ENCODE peak calls at places on chromosomes 3 and 15, in seven cellular contexts. N is nephron progenitor cell; Y is AG04450; K is iPS DF 19.7; R is cerebellar cortex; H is mesothelial cell of epicardium; D is activated CD4-positive, alpha-beta T cell treated with anti-CD3 and anti-CD28 coated beads, Interleukin-2, amount 50 U/mL, for 48 hours. U is an unnamed sample.

GRCh38 chr3:169243122-169243521 is 420.4 kb downstream of the MECOM start:
- DNase-seq in N (no peak), Y (no peak), K (no peak), R (no peak), H (no peak), D (no peak), U (peak; percentile 33)

GRCh38 chr3:193313448-193313958 is 65.0 kb downstream of the ATP13A5 start:
- DNase-seq in N (no peak), Y (no peak), K (no peak), R (no peak), H (no peak), D (no peak), U (no peak)

GRCh38 chr15:77819841-77820728 is 187.4 kb upstream of the LINGO1 start:
- DNase-seq in N (peak; percentile 74), Y (no peak), K (no peak), R (peak; percentile 56), H (no peak), D (peak; percentile 7), U (no peak)

GRCh38 chr3:157544501-157545139 is 41.4 kb upstream of the VEPH1 start:
- DNase-seq in N (no peak), Y (no peak), K (no peak), R (no peak), H (no peak), D (no peak), U (peak; percentile 60)

GRCh38 chr3:17302774-17303173 is 418.0 kb downstream of the PLCL2 start:
- DNase-seq in N (no peak), Y (no peak), K (no peak), R (peak; percentile 15), H (no peak), D (no peak), U (no peak)

GRCh38 chr3:137174514-137174913 is 216.7 kb downstream of the IL20RB start:
- DNase-seq in N (no peak), Y (no peak), K (no peak), R (peak; percentile 52), H (no peak), D (no peak), U (no peak)

GRCh38 chr15:69748700-69749099 is 296.1 kb downstream of the RPLP1 start:
- DNase-seq in N (no peak), Y (no peak), K (no peak), R (no peak), H (no peak), D (no peak), U (no peak)

GRCh38 chr15:66018178-66018797 is 149.0 kb downstream of the RAB11A start:
- DNase-seq in N (no peak), Y (no peak), K (no peak), R (no peak), H (no peak), D (no peak), U (no peak)

GRCh38 chr15:23897576-23897975 is 210.5 kb upstream of the NDN start:
- DNase-seq in N (no peak), Y (no peak), K (no peak), R (no peak), H (no peak), D (no peak), U (no peak)

GRCh38 chr3:149077638-149078037 is 8.7 kb downstream of the HLTF start:
- DNase-seq in N (no peak), Y (peak; percentile 10), K (no peak), R (no peak), H (no peak), D (no peak), U (peak; percentile 42)

GRCh38 chr3:127791221-127791913 is 30.9 kb downstream of the MGLL start:
- DNase-seq in N (peak; percentile 29), Y (peak; percentile 76), K (peak; percentile 5), R (peak; percentile 44), H (no peak), D (peak; percentile 12), U (no peak)

GRCh38 chr3:46674031-46674592 is 19.4 kb downstream of the ALS2CL start:
- DNase-seq in N (no peak), Y (no peak), K (no peak), R (no peak), H (peak; percentile 8), D (no peak), U (no peak)

GRCh38 chr3:480070-480469 is 283.5 kb downstream of the CHL1 start:
- DNase-seq in N (no peak), Y (no peak), K (no peak), R (no peak), H (no peak), D (no peak), U (no peak)

GRCh38 chr3:25887907-25888306 is 98.0 kb downstream of the OXSM start:
- DNase-seq in N (no peak), Y (no peak), K (no peak), R (no peak), H (no peak), D (no peak), U (no peak)